ENCODE peak calls at places on chromosomes 2 and 18, in six cellular contexts. F is HT1080, L is aorta, D is NCI-H526 treated with DMSO at 0.1 percent for 48 hours, M is hypothalamus, H is brain microvascular endothelial cell. B is an unnamed sample.

GRCh38 chr2:130198343-130198742 is at the start of gene TUBA3E:
- DNase-seq in F (no peak), H (no peak), D (no peak), L (no peak), M (no peak), B (no peak)

GRCh38 chr2:73852020-73852419 is 23.3 kb downstream of the STAMBP start:
- DNase-seq in D (no peak), H (peak), L (no peak), M (no peak), F (peak), B (no peak)

GRCh38 chr2:159185401-159186130 is 100.9 kb downstream of the WDSUB1 start:
- DNase-seq in L (no peak), D (no peak), F (peak), H (peak), M (no peak), B (no peak)

GRCh38 chr18:40692871-40693270 is 1262.2 kb upstream of the PIK3C3 start:
- DNase-seq in H (no peak), M (no peak), L (no peak), D (no peak), F (no peak), B (no peak)

GRCh38 chr2:26347286-26347865 is 787 bp upstream of the ADGRF3 start:
- DNase-seq in F (no peak), M (no peak), H (no peak), L (no peak), D (no peak), B (no peak)

GRCh38 chr2:196259507-196260481 is 88.4 kb upstream of the STK17B start:
- DNase-seq in D (no peak), M (no peak), F (peak), H (peak), L (no peak), B (peak)

GRCh38 chr2:20148841-20149702 is 75.9 kb downstream of the SDC1 start:
- DNase-seq in D (no peak), H (peak), F (peak), M (no peak), L (no peak), B (no peak)

GRCh38 chr2:190635781-190636180 is 13.1 kb upstream of the NAB1 start:
- DNase-seq in M (no peak), H (no peak), L (no peak), F (no peak), D (no peak), B (peak)

GRCh38 chr2:186068154-186068826 is 329.7 kb downstream of the FSIP2 start:
- DNase-seq in D (no peak), F (no peak), M (no peak), L (no peak), H (no peak), B (no peak)

GRCh38 chr2:160194351-160194750 is 5.7 kb downstream of the ITGB6 start:
- DNase-seq in F (no peak), M (no peak), D (no peak), H (no peak), L (no peak), B (no peak)

GRCh38 chr2:28702415-28702859 is 49.2 kb upstream of the PPP1CB start:
- DNase-seq in H (no peak), L (no peak), D (no peak), M (peak), F (no peak), B (no peak)

GRCh38 chr2:28394331-28394877 is 1.7 kb downstream of the FOSL2 start:
- DNase-seq in H (peak), D (no peak), F (no peak), L (peak), M (no peak), B (no peak)

GRCh38 chr2:155062250-155062985 is 363.9 kb downstream of the KCNJ3 start:
- DNase-seq in M (no peak), L (no peak), F (no peak), D (no peak), H (no peak), B (no peak)

GRCh38 chr2:26457695-26458364 is 20.1 kb downstream of the OTOF start:
- DNase-seq in M (no peak), F (no peak), H (no peak), L (peak), D (no peak), B (no peak)

GRCh38 chr2:201127570-201127969 is 11.6 kb downstream of the CFLAR start:
- DNase-seq in F (peak), D (no peak), M (no peak), H (no peak), L (no peak), B (peak)

GRCh38 chr2:30275256-30275655 is 43.9 kb downstream of the LBH start:
- DNase-seq in F (no peak), M (no peak), D (no peak), H (no peak), L (no peak), B (no peak)

GRCh38 chr2:232420463-232421188 is 14.0 kb downstream of the ALPG start:
- DNase-seq in H (no peak), D (peak), M (no peak), L (peak), F (no peak), B (peak)

GRCh38 chr2:166269322-166269721 is 106.4 kb downstream of the SCN9A start:
- DNase-seq in F (no peak), M (no peak), D (no peak), L (no peak), H (no peak), B (no peak)

GRCh38 chr18:60060026-60060425 is 160.2 kb downstream of the PMAIP1 start:
- DNase-seq in L (no peak), F (no peak), H (no peak), M (no peak), D (no peak), B (no peak)

GRCh38 chr2:157840568-157841156 is 35.5 kb downstream of the ACVR1 start:
- DNase-seq in L (peak), H (no peak), F (no peak), M (no peak), D (peak), B (no peak)

GRCh38 chr2:156157670-156158069 is 174.9 kb downstream of the NR4A2 start:
- DNase-seq in M (no peak), F (no peak), L (no peak), H (no peak), D (no peak), B (no peak)

GRCh38 chr2:30269771-30270145 is 38.4 kb downstream of the LBH start:
- DNase-seq in M (no peak), F (no peak), D (no peak), H (no peak), L (no peak), B (no peak)

GRCh38 chr18:79956276-79956675 is 4.8 kb upstream of the SLC66A2 start:
- DNase-seq in H (no peak), F (no peak), D (no peak), M (no peak), L (no peak), B (no peak)

GRCh38 chr2:140658766-140659165 is 1472.0 kb downstream of the LRP1B start:
- DNase-seq in F (no peak), L (no peak), H (no peak), D (peak), M (no peak), B (no peak)

GRCh38 chr2:55232863-55233657 is 572 bp downstream of the RPS27A start:
- DNase-seq in F (peak), M (no peak), L (peak), D (no peak), H (no peak), B (peak)

GRCh38 chr18:46156124-46156745 is 52.0 kb downstream of the HAUS1 start:
- DNase-seq in D (no peak), L (no peak), F (no peak), H (no peak), M (no peak), B (peak)

GRCh38 chr2:47519604-47520301 is 116.8 kb downstream of the MSH2 start:
- DNase-seq in M (no peak), L (no peak), D (no peak), F (no peak), H (no peak), B (no peak)

GRCh38 chr18:79818036-79818435 is 20.3 kb downstream of the KCNG2 start:
- DNase-seq in F (peak), M (no peak), H (peak), L (peak), D (no peak), B (no peak)

GRCh38 chr2:172554352-172555271 is 1.3 kb upstream of the PDK1 start:
- DNase-seq in D (no peak), L (no peak), F (no peak), H (no peak), M (no peak), B (peak)

GRCh38 chr18:377088-377487 is 109.2 kb upstream of the THOC1 start:
- DNase-seq in L (no peak), D (no peak), M (no peak), H (no peak), F (no peak), B (no peak)

GRCh38 chr2:170213651-170214050 is 35.7 kb downstream of the MYO3B start:
- DNase-seq in L (no peak), D (no peak), F (no peak), H (no peak), M (no peak), B (no peak)

GRCh38 chr2:95719473-95720060 is 127.8 kb downstream of the TRIM43 start:
- DNase-seq in L (no peak), H (no peak), D (peak), F (no peak), M (no peak), B (no peak)

GRCh38 chr2:102843759-102844443 is 82.1 kb downstream of the TMEM182 start:
- DNase-seq in D (no peak), M (no peak), L (no peak), H (no peak), F (no peak), B (no peak)

GRCh38 chr2:233840520-233840919 is 13.8 kb downstream of the HJURP start:
- DNase-seq in F (no peak), D (no peak), L (peak), H (no peak), M (no peak), B (no peak)

GRCh38 chr2:54459037-54459441 is 2.9 kb downstream of the SPTBN1 start:
- DNase-seq in H (no peak), D (no peak), F (peak), L (no peak), M (no peak), B (no peak)

GRCh38 chr2:149894760-149895159 is 307.2 kb upstream of the MMADHC start:
- DNase-seq in F (peak), M (no peak), L (no peak), D (no peak), H (no peak), B (no peak)